ENCODE peak calls at places on chromosomes 6 and 20, in seven cellular contexts. N, Y, S, V, J, M and L are unnamed samples.
A peak's percentile ranks its signal among the peaks of the same experiment; 100 is the strongest.

GRCh38 chr6:154705471-154706113 is 27.6 kb upstream of the SCAF8 start:
- DNase-seq in N (no peak), Y (no peak), S (no peak), V (no peak), J (no peak), M (no peak), L (no peak)

GRCh38 chr6:71349976-71350615 is 61.5 kb downstream of the OGFRL1 start:
- DNase-seq in N (no peak), Y (no peak), S (no peak), V (no peak), J (no peak), M (peak; percentile 6), L (no peak)

GRCh38 chr6:147194652-147195403 is 9.4 kb upstream of the STXBP5 start:
- DNase-seq in N (no peak), Y (no peak), S (no peak), V (no peak), J (no peak), M (peak; percentile 24), L (no peak)

GRCh38 chr20:25251558-25251957 is 3.7 kb downstream of the PYGB start:
- DNase-seq in N (no peak), Y (no peak), S (no peak), V (no peak), J (no peak), M (no peak), L (peak; percentile 1)

GRCh38 chr20:33878583-33878982 is 67.4 kb downstream of the CHMP4B start:
- DNase-seq in N (no peak), Y (no peak), S (no peak), V (no peak), J (no peak), M (no peak), L (no peak)

GRCh38 chr6:28922841-28923317 is 906 bp downstream of the TRIM27 start:
- DNase-seq in N (no peak), Y (peak; percentile 63), S (peak; percentile 6), V (peak; percentile 49), J (peak; percentile 18), M (no peak), L (peak; percentile 68)

GRCh38 chr6:109455161-109455501 is 441 bp downstream of the MICAL1 start:
- DNase-seq in N (no peak), Y (peak; percentile 53), S (no peak), V (no peak), J (no peak), M (no peak), L (no peak)

GRCh38 chr6:46926481-46926880 is 4.7 kb upstream of the ADGRF5 start:
- DNase-seq in N (no peak), Y (no peak), S (no peak), V (no peak), J (no peak), M (no peak), L (no peak)

GRCh38 chr6:21738180-21739094 is 144.9 kb downstream of the SOX4 start:
- DNase-seq in N (no peak), Y (no peak), S (no peak), V (peak; percentile 81), J (peak; percentile 48), M (no peak), L (peak; percentile 27)

GRCh38 chr20:62361799-62362589 is 5.1 kb downstream of the LAMA5 start:
- DNase-seq in N (no peak), Y (no peak), S (no peak), V (no peak), J (no peak), M (no peak), L (no peak)

GRCh38 chr20:25251019-25251418 is 3.1 kb downstream of the PYGB start:
- DNase-seq in N (no peak), Y (no peak), S (no peak), V (no peak), J (no peak), M (no peak), L (no peak)

GRCh38 chr20:51350941-51351631 is 191.4 kb downstream of the NFATC2 start:
- DNase-seq in N (no peak), Y (no peak), S (no peak), V (no peak), J (no peak), M (peak; percentile 75), L (no peak)

GRCh38 chr20:23034721-23035671 is at the start of gene SSTR4:
- DNase-seq in N (no peak), Y (no peak), S (no peak), V (no peak), J (no peak), M (no peak), L (no peak)

GRCh38 chr6:155185544-155185943 is 78.3 kb upstream of the CLDN20 start:
- DNase-seq in N (peak; percentile 29), Y (no peak), S (no peak), V (peak; percentile 3), J (no peak), M (no peak), L (no peak)

GRCh38 chr20:34437330-34437986 is 74.4 kb downstream of the ITCH start:
- DNase-seq in N (no peak), Y (no peak), S (no peak), V (no peak), J (no peak), M (no peak), L (no peak)

GRCh38 chr6:111842891-111843290 is 30.4 kb downstream of the FYN start:
- DNase-seq in N (no peak), Y (no peak), S (no peak), V (no peak), J (no peak), M (no peak), L (no peak)

GRCh38 chr6:66771626-66772025 is 1064.6 kb upstream of the EYS start:
- DNase-seq in N (no peak), Y (no peak), S (no peak), V (no peak), J (no peak), M (no peak), L (no peak)

GRCh38 chr6:2140438-2141128 is 104.8 kb downstream of the GMDS start:
- DNase-seq in N (no peak), Y (no peak), S (no peak), V (no peak), J (no peak), M (no peak), L (no peak)

GRCh38 chr6:31826793-31827285 is 699 bp upstream of the HSPA1B start:
- DNase-seq in N (no peak), Y (no peak), S (peak; percentile 63), V (no peak), J (peak; percentile 54), M (peak; percentile 76), L (no peak)

GRCh38 chr6:16783485-16783884 is 22.2 kb upstream of the ATXN1 start:
- DNase-seq in N (no peak), Y (no peak), S (no peak), V (no peak), J (no peak), M (no peak), L (no peak)